ENCODE peak calls at places on chromosomes 3 and 15, in five cellular contexts. C, Q, M, X and N are unnamed samples.

GRCh38 chr3:178140491-178140890 is 395.7 kb upstream of the KCNMB2 start:
- DNase-seq in C (no peak), Q (no peak), M (no peak), X (no peak), N (no peak)

GRCh38 chr3:43709022-43709421 is 18.3 kb downstream of the ABHD5 start:
- DNase-seq in C (no peak), Q (no peak), M (no peak), X (no peak), N (no peak)

GRCh38 chr3:133380481-133381225 is 19.2 kb upstream of the BFSP2 start:
- DNase-seq in C (no peak), Q (no peak), M (no peak), X (no peak), N (no peak)

GRCh38 chr15:29656636-29657475 is 165.4 kb downstream of the TJP1 start:
- DNase-seq in C (peak), Q (no peak), M (no peak), X (no peak), N (peak)

GRCh38 chr15:81398910-81399551 is 25.0 kb upstream of the TMC3 start:
- DNase-seq in C (no peak), Q (no peak), M (no peak), X (no peak), N (peak)

GRCh38 chr3:12076666-12077065 is 72.5 kb downstream of the SYN2 start:
- DNase-seq in C (no peak), Q (no peak), M (no peak), X (no peak), N (peak)

GRCh38 chr3:129622418-129622872 is 16.0 kb upstream of the PLXND1 start:
- DNase-seq in C (no peak), Q (no peak), M (no peak), X (no peak), N (no peak)

GRCh38 chr3:52088445-52089367 is 32.3 kb upstream of the DUSP7 start:
- DNase-seq in C (peak), Q (no peak), M (no peak), X (no peak), N (peak)

GRCh38 chr15:67101981-67102929 is 36.9 kb downstream of the SMAD3 start:
- DNase-seq in C (no peak), Q (no peak), M (no peak), X (no peak), N (peak)

GRCh38 chr3:87350367-87351199 is 74.2 kb upstream of the POU1F1 start:
- DNase-seq in C (no peak), Q (no peak), M (no peak), X (no peak), N (peak)

GRCh38 chr3:12496453-12496761 is 12.1 kb downstream of the TSEN2 start:
- DNase-seq in C (no peak), Q (no peak), M (no peak), X (no peak), N (no peak)

GRCh38 chr3:177681156-177681555 is 483.9 kb upstream of the TBL1XR1 start:
- DNase-seq in C (no peak), Q (no peak), M (no peak), X (no peak), N (no peak)

GRCh38 chr3:16140116-16140893 is 34.2 kb upstream of the GALNT15 start:
- DNase-seq in C (no peak), Q (no peak), M (peak), X (no peak), N (no peak)

GRCh38 chr3:50371133-50371670 is 11.9 kb upstream of the TMEM115 start:
- DNase-seq in C (no peak), Q (no peak), M (no peak), X (no peak), N (no peak)

GRCh38 chr15:78619022-78619950 is 1.5 kb downstream of the CHRNA3 start:
- DNase-seq in C (no peak), Q (no peak), M (no peak), X (no peak), N (peak)

GRCh38 chr3:188051801-188052228 is 102.1 kb upstream of the LPP start:
- DNase-seq in C (no peak), Q (no peak), M (peak), X (no peak), N (no peak)

GRCh38 chr15:29695486-29696167 is 126.6 kb downstream of the TJP1 start:
- DNase-seq in C (no peak), Q (no peak), M (no peak), X (no peak), N (peak)

GRCh38 chr15:58066042-58066867 is 744 bp upstream of the ALDH1A2 start:
- DNase-seq in C (peak), Q (no peak), M (peak), X (peak), N (peak)

GRCh38 chr3:16050641-16051467 is 123.6 kb upstream of the GALNT15 start:
- DNase-seq in C (no peak), Q (no peak), M (no peak), X (no peak), N (no peak)

GRCh38 chr3:78476076-78476475 is 1291.7 kb downstream of the ROBO1 start:
- DNase-seq in C (no peak), Q (no peak), M (no peak), X (no peak), N (no peak)

GRCh38 chr3:108091498-108092259 is 848 bp upstream of the CD47 start:
- DNase-seq in C (no peak), Q (peak), M (no peak), X (peak), N (no peak)

GRCh38 chr15:74179983-74180688 is 6.6 kb downstream of the ISLR start:
- DNase-seq in C (peak), Q (no peak), M (no peak), X (no peak), N (peak)

GRCh38 chr3:126817781-126818180 is 113.7 kb downstream of the CHCHD6 start:
- DNase-seq in C (no peak), Q (no peak), M (no peak), X (no peak), N (no peak)

GRCh38 chr3:52423214-52423613 is 21.7 kb downstream of the SEMA3G start:
- DNase-seq in C (no peak), Q (no peak), M (no peak), X (no peak), N (no peak)